ENCODE peak calls at places on chromosomes 16 and 17, in five cellular contexts. Z, T, M, E and H are unnamed samples.

GRCh38 chr17:74599023-74599399 is 6.9 kb upstream of the CD300LD start:
- DNase-seq in Z (no peak), T (peak; percentile 7), M (no peak), E (no peak), H (peak; percentile 8)

GRCh38 chr16:1188781-1189189 is 35.9 kb downstream of the CACNA1H start:
- DNase-seq in Z (peak; percentile 29), T (peak; percentile 66), M (peak; percentile 81), E (no peak), H (no peak)

GRCh38 chr17:77501751-77502625 is 361.2 kb downstream of the SEC14L1 start:
- DNase-seq in Z (no peak), T (no peak), M (no peak), E (no peak), H (no peak)

GRCh38 chr17:47603830-47604229 is 45.9 kb upstream of the KPNB1 start:
- DNase-seq in Z (peak; percentile 69), T (no peak), M (no peak), E (no peak), H (no peak)

GRCh38 chr17:50218071-50218759 is 16.8 kb upstream of the COL1A1 start:
- DNase-seq in Z (peak; percentile 87), T (peak; percentile 61), M (no peak), E (no peak), H (no peak)

GRCh38 chr17:8122391-8122922 is 1.4 kb downstream of the HES7 start:
- DNase-seq in Z (peak; percentile 53), T (peak; percentile 72), M (peak; percentile 59), E (no peak), H (no peak)

GRCh38 chr16:85261657-85262557 is 149.6 kb upstream of the CIBAR2 start:
- DNase-seq in Z (no peak), T (no peak), M (no peak), E (no peak), H (peak; percentile 72)

GRCh38 chr17:70484050-70484449 is 314.7 kb downstream of the KCNJ2 start:
- DNase-seq in Z (no peak), T (no peak), M (no peak), E (no peak), H (no peak)

GRCh38 chr16:27312580-27313421 is 973 bp upstream of the IL4R start:
- DNase-seq in Z (no peak), T (no peak), M (no peak), E (no peak), H (no peak)

GRCh38 chr17:17778308-17779014 is 58.3 kb downstream of the SREBF1 start:
- DNase-seq in Z (peak; percentile 94), T (peak; percentile 21), M (peak; percentile 57), E (no peak), H (no peak)

GRCh38 chr17:45052052-45052772 is 780 bp upstream of the DCAKD start:
- DNase-seq in Z (peak; percentile 33), T (peak; percentile 53), M (peak; percentile 61), E (no peak), H (peak; percentile 49)